ENCODE peak calls at places on chromosome 20, in ten cellular contexts. H is heart right ventricle, S is right atrium auricular region, P is left lung, I is tibial artery, J is heart left ventricle, L is HepG2, G is tibial nerve, A is ascending aorta, C is adrenal gland. Q is an unnamed sample.
A peak's percentile ranks its signal among the peaks of the same experiment; 100 is the strongest.

GRCh38 chr20:58829531-58829941 is 21.2 kb downstream of the GNAS-AS1 start:
- DNase-seq in G (no peak), J (peak; percentile 48), S (no peak), I (no peak), A (no peak), P (no peak), C (no peak), H (peak; percentile 49), L (no peak), Q (no peak)

GRCh38 chr20:25624500-25624939 is 706 bp upstream of the NANP start:
- DNase-seq in S (peak; percentile 61), L (no peak), I (no peak), A (no peak), H (peak; percentile 36), J (no peak), C (no peak), P (no peak), G (no peak), Q (no peak)

GRCh38 chr20:32040142-32040953 is 11.7 kb upstream of the HCK start:
- DNase-seq in G (no peak), J (peak; percentile 47), C (peak; percentile 45), I (peak; percentile 61), A (no peak), P (peak; percentile 93), L (no peak), S (no peak), H (no peak), Q (peak; percentile 86)

GRCh38 chr20:63033635-63034510 is 27.1 kb upstream of the BHLHE23 start:
- DNase-seq in J (peak; percentile 6), S (no peak), L (no peak), P (peak; percentile 53), H (no peak), A (no peak), I (no peak), C (no peak), G (no peak), Q (no peak)

GRCh38 chr20:1061484-1062221 is 56.7 kb upstream of the PSMF1 start:
- DNase-seq in C (no peak), I (no peak), P (no peak), G (no peak), L (no peak), H (no peak), S (no peak), J (no peak), A (no peak), Q (no peak)

GRCh38 chr20:63846128-63846771 is 15.0 kb upstream of the ABHD16B start:
- DNase-seq in L (peak; percentile 75), G (no peak), H (peak; percentile 90), J (peak; percentile 91), C (peak; percentile 84), S (no peak), I (no peak), A (no peak), P (no peak), Q (no peak)

GRCh38 chr20:23141016-23141415 is 54.9 kb upstream of the CD93 start:
- DNase-seq in S (no peak), L (no peak), I (peak; percentile 21), H (no peak), J (peak; percentile 23), G (no peak), A (no peak), P (no peak), C (peak; percentile 12), Q (peak; percentile 49)

GRCh38 chr20:38272398-38272797 is 11.9 kb upstream of the KIAA1755 start:
- DNase-seq in P (no peak), S (no peak), G (no peak), C (no peak), J (no peak), A (no peak), I (no peak), L (no peak), H (no peak), Q (no peak)

GRCh38 chr20:40467014-40467413 is 222.0 kb downstream of the MAFB start:
- DNase-seq in A (no peak), L (no peak), C (no peak), G (no peak), S (no peak), P (no peak), J (peak; percentile 47), I (peak; percentile 36), H (peak; percentile 29), Q (no peak)

GRCh38 chr20:5234978-5235377 is 81.8 kb downstream of the PROKR2 start:
- DNase-seq in I (no peak), A (no peak), G (no peak), L (no peak), S (no peak), J (no peak), P (no peak), H (no peak), C (no peak), Q (no peak)

GRCh38 chr20:48659888-48660287 is 167.9 kb downstream of the PREX1 start:
- DNase-seq in J (peak; percentile 15), A (no peak), H (no peak), L (no peak), C (no peak), P (no peak), S (no peak), G (no peak), I (peak; percentile 67), Q (no peak)
- TF ChIP-seq CTCF in J (no peak), A (no peak), H (no peak), L (no peak), C (no peak), P (no peak), S (no peak), G (no peak), I (no peak), Q (no peak)

GRCh38 chr20:33667245-33668086 is 723 bp downstream of the ACTL10 start:
- DNase-seq in L (no peak), J (peak; percentile 50), C (peak; percentile 72), H (peak; percentile 42), G (no peak), I (no peak), A (no peak), S (peak; percentile 83), P (peak; percentile 97), Q (peak; percentile 69)

GRCh38 chr20:33669224-33669623 is 2.5 kb downstream of the ACTL10 start:
- DNase-seq in J (peak; percentile 25), H (no peak), I (no peak), G (no peak), S (no peak), C (no peak), P (peak; percentile 54), L (no peak), A (no peak), Q (no peak)

GRCh38 chr20:33668791-33669155 is 2.0 kb downstream of the ACTL10 start:
- DNase-seq in I (no peak), A (no peak), S (no peak), H (no peak), L (no peak), C (no peak), G (no peak), J (no peak), P (peak; percentile 57), Q (no peak)

GRCh38 chr20:33666293-33667244 is at the start of gene ACTL10:
- DNase-seq in L (no peak), I (peak; percentile 99), S (peak; percentile 99), G (peak; percentile 98), P (peak; percentile 98), J (peak; percentile 97), C (peak; percentile 99), H (peak; percentile 98), A (peak; percentile 95), Q (peak; percentile 98)

GRCh38 chr20:33668087-33668790 is 1.5 kb downstream of the ACTL10 start:
- DNase-seq in A (no peak), C (peak; percentile 86), S (no peak), P (peak; percentile 36), H (peak; percentile 76), L (no peak), I (peak; percentile 72), J (peak; percentile 81), G (peak; percentile 62), Q (peak; percentile 86)
- H3K4me3 ChIP-seq in A (peak overlapping the region; percentile 65), C (peak overlapping the region; percentile 54), S (peak overlapping the region; percentile 45), P (peak overlapping the region; percentile 56), H (peak overlapping the region; percentile 72), L (no peak overlapping the region), I (peak overlapping the region; percentile 69), J (peak overlapping the region; percentile 74), G (peak overlapping the region; percentile 71), Q (peak overlapping the region; percentile 63)

GRCh38 chr20:50310673-50311051 is 120.0 kb downstream of the CEBPB start:
- DNase-seq in A (no peak), S (no peak), G (no peak), H (no peak), C (no peak), J (no peak), L (no peak), P (no peak), I (no peak), Q (no peak)
- H3K27ac ChIP-seq in A (peak overlapping the region; percentile 89), S (peak overlapping the region; percentile 90), G (peak overlapping the region; percentile 74), H (peak overlapping the region; percentile 50), C (peak overlapping the region; percentile 98), J (no peak overlapping the region), L (no peak overlapping the region), P (no peak overlapping the region), I (peak overlapping the region; percentile 79), Q (peak overlapping the region; percentile 1)

GRCh38 chr20:37204056-37204455 is 24.7 kb upstream of the MROH8 start:
- DNase-seq in L (no peak), C (no peak), S (no peak), A (no peak), P (no peak), G (no peak), I (no peak), J (no peak), H (no peak), Q (no peak)

GRCh38 chr20:37200926-37201826 is 21.8 kb upstream of the MROH8 start:
- DNase-seq in G (no peak), I (no peak), C (no peak), H (no peak), A (no peak), J (no peak), L (no peak), P (no peak), S (no peak), Q (no peak)

GRCh38 chr20:37201827-37202162 is 22.4 kb upstream of the MROH8 start:
- DNase-seq in H (no peak), A (no peak), J (no peak), G (no peak), L (no peak), C (no peak), S (no peak), I (no peak), P (no peak), Q (no peak)

GRCh38 chr20:37200376-37200775 is 21.0 kb upstream of the MROH8 start:
- DNase-seq in G (no peak), L (no peak), J (no peak), H (no peak), P (no peak), I (no peak), A (no peak), C (no peak), S (no peak), Q (no peak)

DNA sequence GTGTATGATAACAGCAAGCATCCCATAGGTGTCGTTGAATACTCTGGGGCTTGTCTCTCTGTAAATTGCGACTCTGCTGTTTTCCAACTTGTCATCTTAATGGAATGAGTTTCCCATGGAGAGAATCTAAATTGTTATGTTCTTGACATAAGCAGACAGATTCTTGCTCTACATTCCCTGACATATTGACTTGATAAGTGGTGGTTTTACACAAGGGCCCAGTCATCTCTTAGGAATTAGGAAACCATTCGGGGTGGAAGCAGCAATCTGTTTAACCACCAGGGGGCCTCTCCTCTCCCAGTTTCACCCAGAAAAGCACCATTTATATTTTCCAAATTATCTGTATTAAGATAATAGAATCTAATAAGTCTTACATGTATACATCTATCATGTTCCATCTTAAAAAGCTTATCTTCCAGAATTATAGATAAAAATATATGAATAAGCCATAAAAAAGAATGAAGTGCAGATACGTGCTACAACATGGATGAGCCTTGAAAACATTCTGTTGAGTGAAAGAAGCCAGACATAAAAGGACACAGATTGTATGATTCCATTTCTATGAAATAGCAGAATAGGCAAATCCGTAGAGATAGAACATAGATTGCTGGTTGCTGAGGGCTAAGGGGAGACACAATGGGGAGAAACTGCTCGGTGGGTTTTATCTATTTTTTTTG is 23.1 kb upstream of the MROH8 start:
- DNase-seq in L (peak; percentile 81), J (no peak), G (no peak), I (peak; percentile 39), A (no peak), S (no peak), C (peak; percentile 65), H (peak; percentile 16), P (no peak), Q (no peak)
- TF ChIP-seq CTCF in L (peak; percentile 71), J (peak; percentile 81), G (peak; percentile 55), I (peak; percentile 67), A (peak; percentile 68), S (peak; percentile 81), C (peak; percentile 76), H (peak; percentile 74), P (peak; percentile 79), Q (peak; percentile 81)